ENCODE peak calls at places on chromosomes 7 and 10, in nine cellular contexts. One of them, this sample, is unnamed.

GRCh38 chr10:52755297-52756062 is 17.1 kb downstream of the MBL2 start:
- DNase-seq in lower lobe of right lung: no peak
- DNase-seq in stimulated activated CD4-positive, alpha-beta T cell treated with anti-CD3 and anti-CD28 coated beads, Interleukin-12 subunit alpha, Interleukin-12 subunit beta, amount 100 ng/mL, for 4 hours: no peak
- DNase-seq in transverse colon: peak
- DNase-seq in nephron progenitor cell: no peak
- DNase-seq in hippocampal formation: peak
- DNase-seq in HEK293T: no peak
- DNase-seq in B cell: no peak
- DNase-seq in Right ventricle myocardium superior: no peak
- DNase-seq in this sample: no peak

GRCh38 chr7:96311967-96312366 is 9.9 kb downstream of the SLC25A13 start:
- DNase-seq in hippocampal formation: no peak
- DNase-seq in nephron progenitor cell: no peak
- DNase-seq in lower lobe of right lung: no peak
- DNase-seq in transverse colon: no peak
- DNase-seq in B cell: no peak
- DNase-seq in HEK293T: no peak
- DNase-seq in Right ventricle myocardium superior: peak
- DNase-seq in stimulated activated CD4-positive, alpha-beta T cell treated with anti-CD3 and anti-CD28 coated beads, Interleukin-12 subunit alpha, Interleukin-12 subunit beta, amount 100 ng/mL, for 4 hours: no peak
- DNase-seq in this sample: no peak

GRCh38 chr10:49587981-49588380 is 22.1 kb upstream of the SLC18A3 start:
- DNase-seq in transverse colon: no peak
- DNase-seq in lower lobe of right lung: no peak
- DNase-seq in stimulated activated CD4-positive, alpha-beta T cell treated with anti-CD3 and anti-CD28 coated beads, Interleukin-12 subunit alpha, Interleukin-12 subunit beta, amount 100 ng/mL, for 4 hours: no peak
- DNase-seq in B cell: no peak
- DNase-seq in Right ventricle myocardium superior: no peak
- DNase-seq in nephron progenitor cell: no peak
- DNase-seq in HEK293T: no peak
- DNase-seq in hippocampal formation: no peak
- DNase-seq in this sample: no peak

GRCh38 chr10:122029503-122030199 is 40.7 kb downstream of the TACC2 start:
- DNase-seq in hippocampal formation: no peak
- DNase-seq in stimulated activated CD4-positive, alpha-beta T cell treated with anti-CD3 and anti-CD28 coated beads, Interleukin-12 subunit alpha, Interleukin-12 subunit beta, amount 100 ng/mL, for 4 hours: no peak
- DNase-seq in transverse colon: no peak
- DNase-seq in B cell: no peak
- DNase-seq in lower lobe of right lung: no peak
- DNase-seq in HEK293T: no peak
- DNase-seq in Right ventricle myocardium superior: peak
- DNase-seq in nephron progenitor cell: no peak
- DNase-seq in this sample: no peak

GRCh38 chr7:75055830-75056431 is 17.7 kb downstream of the RCC1L start:
- DNase-seq in lower lobe of right lung: no peak
- DNase-seq in HEK293T: no peak
- DNase-seq in Right ventricle myocardium superior: no peak
- DNase-seq in hippocampal formation: no peak
- DNase-seq in nephron progenitor cell: no peak
- DNase-seq in B cell: no peak
- DNase-seq in transverse colon: no peak
- DNase-seq in stimulated activated CD4-positive, alpha-beta T cell treated with anti-CD3 and anti-CD28 coated beads, Interleukin-12 subunit alpha, Interleukin-12 subunit beta, amount 100 ng/mL, for 4 hours: no peak
- DNase-seq in this sample: no peak

GRCh38 chr10:102150970-102151773 is 1.0 kb upstream of the NOLC1 start:
- DNase-seq in hippocampal formation: no peak
- DNase-seq in nephron progenitor cell: no peak
- DNase-seq in HEK293T: no peak
- DNase-seq in stimulated activated CD4-positive, alpha-beta T cell treated with anti-CD3 and anti-CD28 coated beads, Interleukin-12 subunit alpha, Interleukin-12 subunit beta, amount 100 ng/mL, for 4 hours: no peak
- DNase-seq in B cell: no peak
- DNase-seq in lower lobe of right lung: no peak
- DNase-seq in Right ventricle myocardium superior: no peak
- DNase-seq in transverse colon: no peak
- DNase-seq in this sample: no peak

GRCh38 chr10:100567826-100568225 is 32.1 kb downstream of the HIF1AN start:
- DNase-seq in HEK293T: no peak
- DNase-seq in lower lobe of right lung: no peak
- DNase-seq in hippocampal formation: no peak
- DNase-seq in transverse colon: no peak
- DNase-seq in nephron progenitor cell: no peak
- DNase-seq in Right ventricle myocardium superior: no peak
- DNase-seq in stimulated activated CD4-positive, alpha-beta T cell treated with anti-CD3 and anti-CD28 coated beads, Interleukin-12 subunit alpha, Interleukin-12 subunit beta, amount 100 ng/mL, for 4 hours: no peak
- DNase-seq in B cell: no peak
- DNase-seq in this sample: no peak

GRCh38 chr10:114096864-114097263 is 53.2 kb downstream of the ADRB1 start:
- DNase-seq in stimulated activated CD4-positive, alpha-beta T cell treated with anti-CD3 and anti-CD28 coated beads, Interleukin-12 subunit alpha, Interleukin-12 subunit beta, amount 100 ng/mL, for 4 hours: no peak
- DNase-seq in transverse colon: no peak
- DNase-seq in Right ventricle myocardium superior: no peak
- DNase-seq in nephron progenitor cell: no peak
- DNase-seq in lower lobe of right lung: no peak
- DNase-seq in HEK293T: no peak
- DNase-seq in B cell: no peak
- DNase-seq in hippocampal formation: no peak
- DNase-seq in this sample: no peak

GRCh38 chr10:72226418-72227027 is 10.4 kb upstream of the ASCC1 start:
- DNase-seq in B cell: no peak
- DNase-seq in HEK293T: no peak
- DNase-seq in nephron progenitor cell: no peak
- DNase-seq in transverse colon: no peak
- DNase-seq in lower lobe of right lung: no peak
- DNase-seq in stimulated activated CD4-positive, alpha-beta T cell treated with anti-CD3 and anti-CD28 coated beads, Interleukin-12 subunit alpha, Interleukin-12 subunit beta, amount 100 ng/mL, for 4 hours: no peak
- DNase-seq in hippocampal formation: no peak
- DNase-seq in Right ventricle myocardium superior: no peak
- DNase-seq in this sample: no peak

GRCh38 chr7:127667017-127667670 is 15.2 kb downstream of the SND1 start:
- DNase-seq in stimulated activated CD4-positive, alpha-beta T cell treated with anti-CD3 and anti-CD28 coated beads, Interleukin-12 subunit alpha, Interleukin-12 subunit beta, amount 100 ng/mL, for 4 hours: no peak
- DNase-seq in B cell: no peak
- DNase-seq in HEK293T: no peak
- DNase-seq in lower lobe of right lung: no peak
- DNase-seq in nephron progenitor cell: no peak
- DNase-seq in hippocampal formation: no peak
- DNase-seq in Right ventricle myocardium superior: no peak
- DNase-seq in transverse colon: no peak
- DNase-seq in this sample: no peak

GRCh38 chr7:27172823-27173411 is 1.2 kb downstream of the HOXA10 start:
- DNase-seq in Right ventricle myocardium superior: no peak
- DNase-seq in lower lobe of right lung: peak
- DNase-seq in stimulated activated CD4-positive, alpha-beta T cell treated with anti-CD3 and anti-CD28 coated beads, Interleukin-12 subunit alpha, Interleukin-12 subunit beta, amount 100 ng/mL, for 4 hours: no peak
- DNase-seq in HEK293T: no peak
- DNase-seq in transverse colon: peak
- DNase-seq in hippocampal formation: no peak
- DNase-seq in nephron progenitor cell: peak
- DNase-seq in B cell: no peak
- DNase-seq in this sample: no peak

GRCh38 chr10:127308031-127308430 is 111.6 kb upstream of the INSYN2A start:
- DNase-seq in hippocampal formation: no peak
- DNase-seq in transverse colon: no peak
- DNase-seq in stimulated activated CD4-positive, alpha-beta T cell treated with anti-CD3 and anti-CD28 coated beads, Interleukin-12 subunit alpha, Interleukin-12 subunit beta, amount 100 ng/mL, for 4 hours: no peak
- DNase-seq in lower lobe of right lung: no peak
- DNase-seq in Right ventricle myocardium superior: no peak
- DNase-seq in HEK293T: no peak
- DNase-seq in nephron progenitor cell: no peak
- DNase-seq in B cell: no peak
- DNase-seq in this sample: no peak

GRCh38 chr7:39453743-39454355 is 112.4 kb upstream of the YAE1 start:
- DNase-seq in stimulated activated CD4-positive, alpha-beta T cell treated with anti-CD3 and anti-CD28 coated beads, Interleukin-12 subunit alpha, Interleukin-12 subunit beta, amount 100 ng/mL, for 4 hours: peak
- DNase-seq in transverse colon: peak
- DNase-seq in lower lobe of right lung: no peak
- DNase-seq in nephron progenitor cell: peak
- DNase-seq in Right ventricle myocardium superior: no peak
- DNase-seq in HEK293T: peak
- DNase-seq in hippocampal formation: no peak
- DNase-seq in B cell: peak
- DNase-seq in this sample: peak

GRCh38 chr7:156554488-156554887 is 86.1 kb upstream of the RNF32 start:
- DNase-seq in hippocampal formation: no peak
- DNase-seq in transverse colon: no peak
- DNase-seq in lower lobe of right lung: no peak
- DNase-seq in Right ventricle myocardium superior: no peak
- DNase-seq in stimulated activated CD4-positive, alpha-beta T cell treated with anti-CD3 and anti-CD28 coated beads, Interleukin-12 subunit alpha, Interleukin-12 subunit beta, amount 100 ng/mL, for 4 hours: no peak
- DNase-seq in HEK293T: no peak
- DNase-seq in B cell: no peak
- DNase-seq in nephron progenitor cell: no peak
- DNase-seq in this sample: no peak

GRCh38 chr7:99947608-99948007 is 18.2 kb upstream of the GJC3 start:
- DNase-seq in HEK293T: no peak
- DNase-seq in nephron progenitor cell: no peak
- DNase-seq in hippocampal formation: no peak
- DNase-seq in Right ventricle myocardium superior: no peak
- DNase-seq in stimulated activated CD4-positive, alpha-beta T cell treated with anti-CD3 and anti-CD28 coated beads, Interleukin-12 subunit alpha, Interleukin-12 subunit beta, amount 100 ng/mL, for 4 hours: no peak
- DNase-seq in transverse colon: no peak
- DNase-seq in lower lobe of right lung: no peak
- DNase-seq in B cell: no peak
- DNase-seq in this sample: no peak

This sample was measured in OCI-LY7.